ENCODE peak calls at places on chromosomes 5 and 9, in eight cellular contexts. L, B, F, A, S, D, O and G are unnamed samples.
A peak's percentile ranks its signal among the peaks of the same experiment; 100 is the strongest.

GRCh38 chr5:53331463-53331862 is 149.0 kb upstream of the FST start:
- DNase-seq in S (no peak), F (no peak), O (no peak), L (no peak), B (no peak), D (no peak), A (no peak), G (no peak)

GRCh38 chr9:124857533-124858162 is 4.1 kb downstream of the RPL35 start:
- DNase-seq in A (no peak), O (no peak), L (no peak), F (no peak), D (no peak), B (no peak), S (no peak), G (no peak)

GRCh38 chr5:151534345-151534744 is 56.8 kb downstream of the FAT2 start:
- DNase-seq in B (no peak), F (no peak), O (peak; percentile 3), S (no peak), D (no peak), L (no peak), A (no peak), G (no peak)

GRCh38 chr5:150140830-150141229 is 14.8 kb downstream of the PDGFRB start:
- DNase-seq in O (no peak), D (no peak), F (no peak), A (no peak), B (no peak), L (no peak), S (no peak), G (no peak)

GRCh38 chr5:149434162-149435014 is 55.3 kb upstream of the IL17B start:
- DNase-seq in A (no peak), S (peak; percentile 12), O (peak; percentile 59), L (peak; percentile 6), B (peak; percentile 33), D (peak; percentile 32), F (peak; percentile 69), G (no peak)

GRCh38 chr5:144598451-144599068 is 427.9 kb downstream of the KCTD16 start:
- DNase-seq in S (no peak), O (peak; percentile 90), D (peak; percentile 18), B (peak; percentile 68), A (no peak), L (peak; percentile 71), F (no peak), G (peak; percentile 25)

GRCh38 chr9:19151425-19152159 is 24.3 kb upstream of the PLIN2 start:
- DNase-seq in D (no peak), O (no peak), A (no peak), F (no peak), B (no peak), S (no peak), L (no peak), G (no peak)

GRCh38 chr5:62354028-62354874 is 48.2 kb downstream of the KIF2A start:
- DNase-seq in L (no peak), B (peak; percentile 11), F (peak; percentile 17), S (no peak), D (no peak), A (peak; percentile 11), O (no peak), G (peak; percentile 13)

GRCh38 chr5:60810036-60810435 is 34.0 kb downstream of the ELOVL7 start:
- DNase-seq in O (no peak), F (no peak), L (no peak), S (no peak), D (no peak), A (no peak), B (no peak), G (no peak)

GRCh38 chr5:80122599-80122998 is 87.5 kb downstream of the THBS4 start:
- DNase-seq in F (no peak), L (no peak), O (no peak), A (no peak), B (no peak), D (no peak), S (no peak), G (no peak)

GRCh38 chr9:109699019-109699418 is 81.0 kb upstream of the PALM2AKAP2 start:
- DNase-seq in L (no peak), D (no peak), F (no peak), O (no peak), S (no peak), A (no peak), B (no peak), G (no peak)

GRCh38 chr9:33431420-33431819 is 16.0 kb downstream of the AQP3 start:
- DNase-seq in L (no peak), O (no peak), F (no peak), S (no peak), B (no peak), D (no peak), A (no peak), G (no peak)

GRCh38 chr5:112696786-112697185 is 40.9 kb upstream of the APC start:
- DNase-seq in O (no peak), D (no peak), F (no peak), L (no peak), S (no peak), A (no peak), B (no peak), G (no peak)

GRCh38 chr5:157072508-157072907 is 13.6 kb upstream of the HAVCR1 start:
- DNase-seq in L (no peak), S (no peak), F (no peak), D (no peak), B (no peak), A (no peak), O (no peak), G (no peak)

GRCh38 chr5:150075233-150075632 is 11.1 kb downstream of the CSF1R start:
- DNase-seq in L (no peak), B (no peak), F (no peak), D (no peak), S (no peak), A (no peak), O (no peak), G (no peak)

GRCh38 chr9:75909776-75910175 is 19.3 kb downstream of the PCSK5 start:
- DNase-seq in O (no peak), L (no peak), B (peak; percentile 65), F (no peak), D (no peak), A (no peak), S (no peak), G (no peak)

GRCh38 chr5:82046268-82046621 is 74.4 kb downstream of the ATG10 start:
- DNase-seq in D (no peak), L (no peak), S (no peak), O (no peak), A (no peak), F (no peak), B (no peak), G (no peak)

GRCh38 chr5:62922191-62922590 is 343.6 kb downstream of the LRRC70 start:
- DNase-seq in D (no peak), B (no peak), A (no peak), O (no peak), F (no peak), L (no peak), S (no peak), G (no peak)